ENCODE peak calls at places on chromosomes 4 and X, in eight cellular contexts. Q is astrocyte; I is aorta; R is SJCRH30; K is upper lobe of right lung; L is CD8-positive, alpha-beta T cell; V is GM23338; U is brain microvascular endothelial cell. C is an unnamed sample.

GRCh38 chr4:55214172-55214571 is 88.8 kb upstream of the KDR start:
- DNase-seq in Q (no peak), I (no peak), R (peak; percentile 70), K (no peak), L (no peak), V (no peak), U (no peak), C (no peak)

GRCh38 chrX:50638123-50638522 is 167.5 kb upstream of the DGKK start:
- DNase-seq in Q (no peak), I (peak; percentile 57), R (no peak), K (peak; percentile 63), L (no peak), V (no peak), U (no peak), C (no peak)

GRCh38 chrX:82756272-82756671 is 751.8 kb upstream of the POU3F4 start:
- DNase-seq in Q (no peak), I (no peak), R (no peak), K (no peak), L (no peak), V (no peak), U (no peak), C (no peak)

GRCh38 chr4:113468165-113469022 is 293.1 kb downstream of the CAMK2D start:
- DNase-seq in Q (peak; percentile 100), I (peak; percentile 91), R (peak; percentile 95), K (peak; percentile 69), L (no peak), V (peak; percentile 74), U (peak; percentile 99), C (peak; percentile 99)

GRCh38 chr4:171031338-171031737 is 781.9 kb upstream of the GALNTL6 start:
- DNase-seq in Q (no peak), I (no peak), R (no peak), K (no peak), L (no peak), V (no peak), U (no peak), C (no peak)

GRCh38 chr4:164768516-164768915 is 14.6 kb downstream of the SMIM31 start:
- DNase-seq in Q (no peak), I (no peak), R (no peak), K (no peak), L (no peak), V (peak; percentile 64), U (no peak), C (no peak)

GRCh38 chrX:31209005-31209612 is 137.3 kb upstream of the FTHL17 start:
- DNase-seq in Q (peak; percentile 16), I (no peak), R (no peak), K (no peak), L (no peak), V (no peak), U (peak; percentile 43), C (no peak)

GRCh38 chr4:17168571-17168970 is 270.1 kb upstream of the LDB2 start:
- DNase-seq in Q (peak; percentile 83), I (no peak), R (no peak), K (no peak), L (no peak), V (peak; percentile 52), U (peak; percentile 84), C (peak; percentile 59)

GRCh38 chr4:153111426-153112070 is 92.7 kb upstream of the TRIM2 start:
- DNase-seq in Q (no peak), I (no peak), R (peak; percentile 81), K (no peak), L (no peak), V (no peak), U (no peak), C (no peak)

DNA sequence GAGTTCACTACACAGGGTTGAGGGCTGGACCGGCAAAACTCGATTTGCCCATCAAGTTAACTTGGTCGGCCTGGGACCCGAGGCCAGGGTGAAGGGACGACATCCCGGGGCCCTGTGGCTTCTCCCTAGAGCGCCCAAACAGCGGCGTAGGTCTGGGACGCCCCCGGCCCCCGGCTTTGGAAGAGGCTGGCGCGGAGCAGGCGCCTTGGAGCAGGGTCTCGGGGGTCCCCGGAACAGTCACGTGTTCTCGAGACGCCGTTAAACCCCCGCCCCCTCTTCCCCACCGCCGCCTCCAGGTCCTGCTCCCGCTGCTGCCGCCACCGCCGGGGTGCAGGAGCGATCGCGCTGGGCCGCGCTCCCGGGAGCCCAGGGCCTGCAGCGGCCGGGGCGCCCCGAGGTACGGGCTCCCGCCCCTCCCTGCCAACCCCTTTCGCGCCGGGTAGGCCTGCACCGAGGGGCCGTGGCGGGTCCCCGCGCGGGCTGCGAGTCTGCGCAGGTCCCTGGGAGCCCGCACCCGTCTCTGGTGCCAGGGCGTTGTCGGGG is at the start of gene NPY5R:
- DNase-seq in Q (no peak), I (peak; percentile 32), R (no peak), K (no peak), L (no peak), V (peak; percentile 52), U (no peak), C (no peak)
- H3K27ac ChIP-seq in Q (no peak within 1 kb of the TSS), I (peak within 1 kb of the TSS; percentile 49), R (no peak within 1 kb of the TSS), K (no peak within 1 kb of the TSS), L (no peak within 1 kb of the TSS), V (no peak within 1 kb of the TSS), U (no peak within 1 kb of the TSS), C (no peak within 1 kb of the TSS)

GRCh38 chr4:147192679-147193078 is 247.0 kb upstream of the TTC29 start:
- DNase-seq in Q (no peak), I (no peak), R (no peak), K (no peak), L (no peak), V (no peak), U (no peak), C (no peak)

GRCh38 chr4:147198411-147199051 is 252.9 kb upstream of the TTC29 start:
- DNase-seq in Q (peak; percentile 59), I (no peak), R (no peak), K (no peak), L (no peak), V (peak; percentile 70), U (no peak), C (peak; percentile 21)

GRCh38 chr4:147194604-147195003 is 248.9 kb upstream of the TTC29 start:
- DNase-seq in Q (no peak), I (no peak), R (no peak), K (no peak), L (no peak), V (no peak), U (peak; percentile 32), C (no peak)

GRCh38 chr4:147195386-147195785 is 249.7 kb upstream of the TTC29 start:
- DNase-seq in Q (peak; percentile 61), I (no peak), R (no peak), K (no peak), L (no peak), V (no peak), U (peak; percentile 33), C (no peak)

DNA sequence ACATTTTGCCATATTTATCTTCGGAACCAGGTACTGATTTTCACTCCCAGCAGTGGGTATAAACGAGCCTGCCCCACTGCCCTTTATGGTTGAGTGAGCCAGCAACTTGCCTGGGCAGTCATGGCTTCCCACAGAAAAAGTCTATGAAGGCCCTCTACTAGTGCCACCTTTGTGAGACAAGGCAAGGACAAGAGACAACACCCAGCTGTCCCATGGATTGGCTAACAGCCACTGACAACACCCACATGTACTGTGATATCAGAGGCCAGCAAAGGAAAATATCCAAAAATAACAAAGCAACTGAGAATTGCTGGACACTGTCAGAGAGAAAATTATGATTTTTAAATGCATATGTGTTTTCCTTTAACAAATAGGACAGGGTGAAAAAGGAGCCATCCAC is 248.4 kb upstream of the TTC29 start:
- DNase-seq in Q (no peak), I (no peak), R (peak; percentile 3), K (no peak), L (no peak), V (no peak), U (peak; percentile 38), C (no peak)
- H3K4me3 ChIP-seq in Q (no peak overlapping the region), I (no peak overlapping the region), R (no peak overlapping the region), K (no peak overlapping the region), L (no peak overlapping the region), V (no peak overlapping the region), U (no peak overlapping the region), C (no peak overlapping the region)

GRCh38 chrX:108397627-108398392 is 40.4 kb downstream of the COL4A6 start:
- DNase-seq in Q (peak; percentile 25), I (no peak), R (no peak), K (no peak), L (no peak), V (no peak), U (peak; percentile 27), C (no peak)

GRCh38 chrX:108396188-108396885 is 41.9 kb downstream of the COL4A6 start:
- DNase-seq in Q (peak; percentile 46), I (no peak), R (no peak), K (no peak), L (no peak), V (peak; percentile 58), U (no peak), C (no peak)

GRCh38 chrX:108396986-108397385 is 41.2 kb downstream of the COL4A6 start:
- DNase-seq in Q (no peak), I (no peak), R (no peak), K (no peak), L (no peak), V (no peak), U (no peak), C (no peak)

DNA sequence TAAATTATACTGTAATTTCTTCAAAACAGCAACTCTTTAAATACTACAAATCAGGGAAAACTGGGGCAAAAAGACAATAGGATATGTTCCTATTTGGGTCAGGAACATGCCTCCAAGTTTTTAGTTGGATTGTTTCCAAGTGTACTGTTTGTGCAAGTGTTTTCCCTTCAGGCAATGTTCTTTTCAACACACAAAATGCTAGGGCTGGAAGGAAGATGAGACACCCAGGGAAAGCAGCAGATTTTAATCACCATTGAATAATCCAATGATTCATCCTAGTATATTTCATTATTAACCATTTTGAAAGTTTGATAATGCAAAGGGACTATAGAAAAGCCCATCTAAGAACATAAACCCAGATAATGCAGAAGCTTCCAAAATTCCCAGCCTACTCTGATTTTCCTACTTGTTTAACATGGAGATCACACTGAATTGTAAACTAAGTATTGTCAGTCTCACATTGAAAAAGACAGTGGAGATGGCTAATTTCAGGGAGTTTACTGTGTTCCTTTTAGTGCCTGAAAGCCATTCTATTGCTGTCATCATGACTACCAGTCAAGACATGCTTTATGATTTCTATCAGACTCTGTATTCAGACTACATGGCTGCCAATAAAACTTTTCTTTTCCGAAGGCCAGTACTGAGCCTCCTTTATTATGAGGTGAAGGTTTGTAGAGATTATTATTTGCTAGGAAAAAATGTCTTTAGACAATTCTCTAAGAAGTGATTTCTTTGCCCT is 38.6 kb downstream of the COL4A6 start:
- DNase-seq in Q (peak; percentile 10), I (no peak), R (no peak), K (no peak), L (no peak), V (no peak), U (peak; percentile 5), C (no peak)
- H3K27ac ChIP-seq in Q (no peak overlapping the region), I (no peak overlapping the region), R (no peak overlapping the region), K (no peak overlapping the region), L (no peak overlapping the region), V (no peak overlapping the region), U (peak overlapping the region; percentile 27), C (no peak overlapping the region)

DNA sequence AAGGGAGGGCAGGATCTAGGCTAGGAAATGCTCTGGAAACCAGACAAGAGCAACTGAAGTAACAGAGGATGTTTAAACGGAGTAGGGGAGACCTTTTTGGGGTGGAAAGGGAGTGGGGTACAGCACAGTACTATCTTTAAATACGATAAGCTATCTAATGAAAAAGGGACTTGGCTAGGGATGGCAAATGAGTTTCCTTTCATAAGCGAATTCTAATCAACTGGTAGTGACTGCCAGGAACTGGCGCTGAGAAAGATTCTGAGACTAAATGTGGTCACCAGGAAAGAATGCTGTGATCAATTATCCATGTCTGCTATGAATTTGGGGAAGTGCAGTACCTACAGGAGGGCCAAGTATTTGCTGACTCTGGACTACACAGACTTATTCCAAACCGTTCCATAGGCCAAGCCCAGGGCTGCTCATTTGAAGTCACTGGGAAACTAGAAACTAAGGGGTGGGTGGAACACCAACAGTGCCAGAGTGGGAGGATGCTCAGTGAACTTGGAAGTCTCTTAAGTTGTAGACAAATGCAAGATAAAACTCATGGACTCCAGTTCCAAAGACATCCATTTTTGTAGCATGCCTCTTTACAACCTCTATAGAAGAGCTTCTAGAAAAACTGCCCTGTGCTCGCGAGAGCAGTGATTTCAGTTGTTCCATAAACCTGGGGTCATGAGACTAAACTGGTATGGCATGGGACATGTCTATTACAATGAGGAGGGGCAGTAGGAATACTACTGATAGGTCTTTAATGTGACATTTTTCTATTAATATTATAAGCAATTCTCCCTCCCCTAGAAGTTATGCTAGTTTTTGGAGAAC is 2.0 kb downstream of the TRAPPC2 start:
- DNase-seq in Q (peak; percentile 81), I (no peak), R (no peak), K (no peak), L (no peak), V (no peak), U (no peak), C (no peak)
- H3K4me3 ChIP-seq in Q (no peak overlapping the region), I (no peak overlapping the region), R (no peak overlapping the region), K (no peak overlapping the region), L (no peak overlapping the region), V (no peak overlapping the region), U (no peak overlapping the region), C (no peak overlapping the region)

C was measured in AG04450.